ENCODE peak calls at places on chromosome 12, in seven cellular contexts. B is CD8-positive, alpha-beta T cell; O is thyroid gland; I is glutamatergic neuron; F is progenitor cell of endocrine pancreas; H is GM20000; Z is astrocyte. A is an unnamed sample.

GRCh38 chr12:14911131-14911530 is 25.5 kb upstream of the MGP start:
- DNase-seq in B (no peak), O (no peak), I (no peak), F (no peak), H (no peak), Z (no peak), A (no peak)

GRCh38 chr12:4894019-4894418 is 15.7 kb upstream of the KCNA1 start:
- DNase-seq in B (no peak), O (no peak), I (no peak), F (no peak), H (no peak), Z (no peak), A (no peak)

GRCh38 chr12:69027411-69027811 is 94.4 kb upstream of the CPM start:
- DNase-seq in B (no peak), O (no peak), I (no peak), F (no peak), H (no peak), Z (peak), A (no peak)

GRCh38 chr12:70389678-70390077 is 23.6 kb downstream of the KCNMB4 start:
- DNase-seq in B (no peak), O (no peak), I (no peak), F (no peak), H (no peak), Z (no peak), A (no peak)

GRCh38 chr12:79326225-79326624 is 364.5 kb downstream of the PAWR start:
- DNase-seq in B (no peak), O (no peak), I (no peak), F (no peak), H (no peak), Z (no peak), A (no peak)

GRCh38 chr12:39275846-39276245 is 167.1 kb downstream of the KIF21A start:
- DNase-seq in B (no peak), O (no peak), I (no peak), F (no peak), H (no peak), Z (no peak), A (no peak)

GRCh38 chr12:49279706-49280159 is 14.9 kb downstream of the TUBA1C start:
- DNase-seq in B (no peak), O (no peak), I (peak), F (no peak), H (no peak), Z (peak), A (no peak)

GRCh38 chr12:99079811-99080210 is 434.7 kb downstream of the APAF1 start:
- DNase-seq in B (no peak), O (no peak), I (no peak), F (no peak), H (no peak), Z (no peak), A (no peak)

GRCh38 chr12:105887131-105887530 is 251.6 kb downstream of the NUAK1 start:
- DNase-seq in B (no peak), O (no peak), I (no peak), F (no peak), H (no peak), Z (no peak), A (no peak)

GRCh38 chr12:126998747-126999285 is 1268.2 kb upstream of the TMEM132C start:
- DNase-seq in B (no peak), O (no peak), I (no peak), F (no peak), H (no peak), Z (peak), A (no peak)

GRCh38 chr12:65427646-65428045 is 149.2 kb downstream of the MSRB3 start:
- DNase-seq in B (no peak), O (peak), I (no peak), F (no peak), H (no peak), Z (no peak), A (no peak)

GRCh38 chr12:107917912-107918800 is 143.7 kb downstream of the ASCL4 start:
- DNase-seq in B (no peak), O (peak), I (no peak), F (no peak), H (peak), Z (peak), A (peak)

GRCh38 chr12:75852143-75852542 is 179.4 kb downstream of the PHLDA1 start:
- DNase-seq in B (no peak), O (peak), I (no peak), F (no peak), H (no peak), Z (peak), A (no peak)

GRCh38 chr12:52023182-52023975 is 16.6 kb downstream of the TAMALIN start:
- DNase-seq in B (peak), O (peak), I (peak), F (peak), H (peak), Z (peak), A (peak)

GRCh38 chr12:6613776-6614512 is 6.8 kb upstream of the CHD4 start:
- DNase-seq in B (no peak), O (peak), I (peak), F (peak), H (peak), Z (peak), A (peak)

GRCh38 chr12:67645571-67645970 is 3.0 kb upstream of the DYRK2 start:
- DNase-seq in B (no peak), O (no peak), I (no peak), F (no peak), H (no peak), Z (peak), A (no peak)

GRCh38 chr12:7113389-7113871 is 4.4 kb upstream of the C1RL start:
- DNase-seq in B (no peak), O (peak), I (no peak), F (no peak), H (peak), Z (no peak), A (peak)

GRCh38 chr12:6280053-6280469 is 30.4 kb upstream of the PLEKHG6 start:
- DNase-seq in B (no peak), O (peak), I (no peak), F (no peak), H (no peak), Z (peak), A (no peak)

GRCh38 chr12:113577464-113578121 is 105.9 kb upstream of the LHX5 start:
- DNase-seq in B (no peak), O (no peak), I (no peak), F (no peak), H (no peak), Z (no peak), A (no peak)

GRCh38 chr12:114774181-114774580 is 90.2 kb upstream of the TBX3 start:
- DNase-seq in B (no peak), O (no peak), I (no peak), F (no peak), H (no peak), Z (peak), A (no peak)

GRCh38 chr12:62400135-62400534 is 66.5 kb upstream of the MON2 start:
- DNase-seq in B (no peak), O (no peak), I (no peak), F (no peak), H (no peak), Z (no peak), A (no peak)

GRCh38 chr12:98224584-98225221 is 290.7 kb upstream of the TMPO start:
- DNase-seq in B (no peak), O (no peak), I (no peak), F (no peak), H (peak), Z (no peak), A (peak)

GRCh38 chr12:21823581-21823980 is 49.1 kb upstream of the KCNJ8 start:
- DNase-seq in B (no peak), O (peak), I (no peak), F (no peak), H (no peak), Z (peak), A (no peak)

DNA sequence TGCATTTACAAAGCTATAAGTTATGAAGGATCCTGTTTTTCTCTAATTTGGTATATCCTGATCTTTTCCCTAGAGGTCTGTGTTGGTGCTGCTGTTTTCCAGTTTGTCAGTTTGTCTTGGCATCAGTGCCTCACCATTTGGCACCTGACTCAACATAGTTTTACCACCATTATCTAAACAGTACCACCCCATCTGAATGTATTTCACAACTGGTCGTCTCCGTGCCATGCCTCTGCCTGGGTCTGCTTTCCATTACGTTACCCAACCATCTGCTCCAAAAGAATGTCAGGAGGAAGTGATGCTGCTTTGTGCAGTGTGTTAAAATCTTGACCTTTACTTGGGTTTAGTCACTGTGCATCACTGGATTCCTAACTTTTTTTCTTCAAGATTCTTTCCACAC is 129.3 kb upstream of the RASSF8 start:
- DNase-seq in B (no peak), O (no peak), I (no peak), F (no peak), H (no peak), Z (peak), A (no peak)
- TF ChIP-seq CTCF in B (no peak), O (no peak), I (no peak), F (no peak), H (no peak), Z (no peak), A (no peak)

GRCh38 chr12:56351325-56351724 is 8.6 kb downstream of the STAT2 start:
- DNase-seq in B (no peak), O (no peak), I (no peak), F (no peak), H (no peak), Z (no peak), A (no peak)

GRCh38 chr12:56350662-56351061 is 9.2 kb downstream of the STAT2 start:
- DNase-seq in B (no peak), O (no peak), I (no peak), F (no peak), H (no peak), Z (no peak), A (no peak)

GRCh38 chr12:56348776-56349175 is 10.1 kb downstream of the IL23A start:
- DNase-seq in B (no peak), O (no peak), I (no peak), F (no peak), H (no peak), Z (no peak), A (no peak)

GRCh38 chr12:56346663-56347062 is 8.0 kb downstream of the IL23A start:
- DNase-seq in B (no peak), O (no peak), I (no peak), F (no peak), H (no peak), Z (no peak), A (no peak)
- TF ChIP-seq CTCF in B (no peak), O (no peak), I (no peak), F (no peak), H (no peak), Z (no peak), A (peak)

GRCh38 chr12:30853561-30854133 is 72.9 kb upstream of the TSPAN11 start:
- DNase-seq in B (no peak), O (no peak), I (no peak), F (no peak), H (no peak), Z (no peak), A (no peak)
- TF ChIP-seq CTCF in B (no peak), O (no peak), I (no peak), F (no peak), H (no peak), Z (no peak), A (no peak)

GRCh38 chr12:102811125-102811737 is 105.8 kb downstream of the PAH start:
- DNase-seq in B (no peak), O (peak), I (peak), F (peak), H (peak), Z (no peak), A (peak)
- TF ChIP-seq CTCF in B (no peak), O (no peak), I (peak), F (peak), H (peak), Z (peak), A (peak)